ENCODE peak calls at places on chromosomes 3 and 15, in seven cellular contexts. L is IMR-90, T is mesendoderm, D is H9, F is neuronal stem cell, A is H1, B is trophoblast cell. E is an unnamed sample. For H3K79me1, the result is how much of the 10 kb centered on the place peaks cover.

GRCh38 chr15:98841419-98841970 is 166.1 kb downstream of the PGPEP1L start:
- DNase-seq in L (no peak), T (no peak), D (no peak), F (no peak), A (no peak), B (no peak), E (no peak)

GRCh38 chr3:69864141-69864540 is 124.9 kb downstream of the MITF start:
- DNase-seq in L (no peak), T (no peak), D (no peak), F (no peak), A (no peak), B (no peak), E (no peak)

GRCh38 chr15:60535265-60535664 is 56.3 kb upstream of the ICE2 start:
- DNase-seq in L (no peak), T (no peak), D (no peak), F (no peak), A (no peak), B (no peak), E (no peak)

GRCh38 chr3:139202226-139202958 is 141.4 kb upstream of the MRPS22 start:
- DNase-seq in L (no peak), T (peak), D (peak), F (peak), A (peak), B (peak), E (no peak)

GRCh38 chr15:98873441-98874218 is 134.0 kb downstream of the PGPEP1L start:
- DNase-seq in L (peak), T (peak), D (no peak), F (no peak), A (no peak), B (peak), E (peak)

GRCh38 chr15:92343869-92344643 is 49.6 kb upstream of the ST8SIA2 start:
- DNase-seq in L (no peak), T (peak), D (peak), F (peak), A (peak), B (no peak), E (no peak)

GRCh38 chr15:28911295-28911979 is 25.7 kb downstream of the APBA2 start:
- DNase-seq in L (no peak), T (no peak), D (no peak), F (no peak), A (no peak), B (no peak), E (no peak)

GRCh38 chr3:32472716-32473115 is 29.9 kb downstream of the CMTM6 start:
- DNase-seq in L (no peak), T (no peak), D (no peak), F (no peak), A (no peak), B (peak), E (no peak)

GRCh38 chr3:140501054-140501769 is 176.7 kb upstream of the TRIM42 start:
- DNase-seq in L (no peak), T (peak), D (no peak), F (no peak), A (no peak), B (peak), E (no peak)

GRCh38 chr3:61358364-61358763 is 107.1 kb upstream of the FHIT start:
- DNase-seq in L (no peak), T (no peak), D (no peak), F (no peak), A (no peak), B (peak), E (peak)

GRCh38 chr15:94287794-94288246 is 56.5 kb downstream of the MCTP2 start:
- DNase-seq in L (no peak), T (no peak), D (no peak), F (no peak), A (no peak), B (no peak), E (no peak)

GRCh38 chr3:140465988-140466387 is 211.9 kb upstream of the TRIM42 start:
- DNase-seq in L (no peak), T (no peak), D (no peak), F (no peak), A (no peak), B (no peak), E (no peak)

GRCh38 chr3:44506556-44506955 is 29.1 kb upstream of the ZNF445 start:
- DNase-seq in L (no peak), T (no peak), D (no peak), F (no peak), A (no peak), B (peak), E (no peak)

DNA sequence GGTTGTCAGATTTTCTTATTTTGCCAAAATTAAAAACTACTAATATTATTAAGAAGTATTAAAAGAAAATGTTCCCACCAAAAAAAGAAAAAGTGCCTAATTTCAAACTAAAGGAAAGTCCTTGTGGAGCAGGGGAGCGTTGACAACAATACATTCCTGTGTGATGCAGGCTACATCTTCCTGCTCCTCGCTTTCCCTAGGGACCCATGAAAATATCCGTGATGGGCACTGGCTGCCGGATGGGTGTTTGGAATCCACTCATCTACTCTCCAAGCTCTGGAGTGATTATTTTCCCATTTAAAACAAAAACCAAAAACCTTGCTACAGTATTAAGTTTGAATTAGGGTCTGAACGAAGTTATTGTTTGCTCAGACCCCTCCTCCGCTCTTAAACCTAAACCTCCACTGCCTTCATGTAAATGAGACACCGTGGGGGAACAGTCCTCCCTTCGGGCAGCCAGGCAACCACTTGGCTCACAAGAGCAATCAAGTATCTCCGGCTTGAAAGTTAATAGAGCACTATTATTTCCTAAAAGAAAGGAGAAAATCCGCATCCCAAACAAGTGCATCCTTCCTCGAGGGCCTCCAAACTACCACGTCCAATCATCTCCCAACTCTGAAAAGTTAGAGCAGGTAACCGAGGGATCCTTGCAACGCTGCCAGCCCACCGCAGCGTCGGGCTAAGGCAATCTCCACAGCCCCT is 1.5 kb downstream of the ITGB5 start:
- DNase-seq in L (no peak), T (peak), D (peak), F (peak), A (no peak), B (no peak), E (peak)
- H3K9ac ChIP-seq in L (peak), T (peak), D (peak), F (peak), A (peak), B (peak), E (peak)

GRCh38 chr15:101378879-101379278 is 83.8 kb upstream of the SNRPA1 start:
- DNase-seq in L (no peak), T (no peak), D (no peak), F (no peak), A (no peak), B (no peak), E (no peak)
- H3K79me1 ChIP-seq in L (under half), T (under half), D (under half), F (under half), A (under half), B (under half), E (under half)

DNA sequence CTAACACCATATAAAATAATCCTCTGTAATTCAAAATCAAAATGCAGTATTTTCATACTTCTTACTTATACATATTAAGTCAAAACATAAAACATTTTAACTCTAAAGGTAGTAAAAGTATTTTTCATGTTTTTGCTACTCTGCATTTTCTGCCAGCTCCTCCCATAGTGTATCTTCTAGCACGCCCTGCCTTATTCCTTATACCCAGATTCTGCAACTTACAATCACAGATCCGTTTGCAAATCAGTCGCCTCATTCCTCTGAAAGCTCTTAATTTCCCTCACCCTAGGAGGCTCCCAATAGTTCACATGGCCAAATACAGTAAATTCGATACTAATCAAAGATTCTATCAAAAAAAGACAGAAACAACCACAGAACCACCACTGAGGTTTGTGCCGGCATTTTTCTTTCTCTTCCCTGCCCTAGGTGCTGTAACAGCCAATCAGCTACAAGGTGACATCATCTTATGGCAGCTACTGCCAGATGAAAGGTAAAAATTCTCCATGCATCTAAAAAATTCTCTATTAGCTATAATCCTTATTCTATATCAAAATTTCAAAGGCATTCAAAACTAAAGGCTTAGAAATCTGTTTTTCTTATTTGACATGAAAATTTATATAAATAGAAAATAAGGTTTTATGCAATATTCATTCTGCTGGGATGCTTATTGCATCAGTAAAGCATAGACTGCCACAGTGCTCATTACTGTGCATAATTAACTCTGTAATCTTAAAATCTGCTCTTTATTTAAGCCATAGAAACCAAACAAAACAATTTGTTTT is 72.8 kb downstream of the CLASP2 start:
- DNase-seq in L (peak), T (peak), D (no peak), F (no peak), A (no peak), B (peak), E (peak)
- H3K9ac ChIP-seq in L (no peak), T (peak), D (no peak), F (no peak), A (no peak), B (no peak), E (peak)

DNA sequence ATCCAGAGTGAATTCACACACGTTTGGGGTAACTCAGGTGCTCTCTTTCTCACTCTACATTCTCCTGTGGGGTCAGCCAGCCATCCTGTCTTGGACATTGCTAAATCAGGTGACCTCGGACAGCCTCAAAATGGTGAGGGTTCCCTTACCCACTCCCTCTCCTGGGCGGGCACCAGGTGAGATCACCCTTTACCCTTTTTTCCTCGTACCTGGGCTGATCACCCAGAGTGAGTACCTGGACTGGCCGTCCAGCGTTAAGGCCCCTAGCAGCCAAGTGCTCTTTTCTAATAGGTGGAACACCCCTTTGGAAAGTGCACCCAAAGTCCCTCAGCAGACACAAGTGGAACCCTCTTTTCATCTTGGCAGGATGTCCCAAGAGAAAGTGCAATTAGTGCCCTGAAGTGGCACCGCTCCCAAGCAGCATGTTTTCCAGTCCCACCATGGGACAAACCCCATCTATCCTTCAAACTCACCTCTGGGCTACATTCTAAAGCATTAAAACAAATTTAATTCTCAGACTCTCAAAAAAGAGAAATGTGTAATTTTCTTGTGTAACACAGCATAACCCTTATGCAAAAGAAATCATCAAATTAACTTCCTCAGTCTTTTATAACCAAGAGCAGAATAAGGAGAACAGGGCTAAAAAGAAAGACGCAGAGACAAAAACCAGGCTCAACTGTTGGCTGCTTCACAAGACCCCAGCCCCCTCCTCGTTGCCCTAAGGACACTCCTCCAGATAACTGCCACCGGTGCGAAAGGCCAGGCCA is 20.7 kb downstream of the TRANK1 start:
- DNase-seq in L (no peak), T (no peak), D (no peak), F (no peak), A (no peak), B (no peak), E (no peak)
- H3K79me1 ChIP-seq in L (under half), T (under half), D (under half), F (under half), A (under half), B (under half), E (under half)

GRCh38 chr15:38050988-38051387 is 116.5 kb downstream of the TMCO5A start:
- DNase-seq in L (no peak), T (no peak), D (no peak), F (no peak), A (no peak), B (no peak), E (peak)
- H3K9ac ChIP-seq in L (no peak), T (no peak), D (no peak), F (no peak), A (no peak), B (no peak), E (peak)

GRCh38 chr3:100048248-100048647 is 66.1 kb downstream of the FILIP1L start:
- DNase-seq in L (no peak), T (no peak), D (no peak), F (no peak), A (no peak), B (no peak), E (no peak)
- H3K79me1 ChIP-seq in L (under half), T (under half), D (under half), F (under half), A (under half), B (under half), E (under half)

GRCh38 chr15:74543043-74543422 is 2.0 kb downstream of the ARID3B start:
- DNase-seq in L (peak), T (no peak), D (no peak), F (no peak), A (no peak), B (no peak), E (no peak)
- H3K9ac ChIP-seq in L (no peak), T (peak), D (peak), F (no peak), A (peak), B (no peak), E (no peak)

GRCh38 chr3:186477876-186478275 is 66.3 kb downstream of the CRYGS start:
- DNase-seq in L (no peak), T (no peak), D (no peak), F (no peak), A (no peak), B (no peak), E (no peak)
- H3K79me1 ChIP-seq in L (under half), T (under half), D (under half), F (under half), A (under half), B (under half), E (under half)

DNA sequence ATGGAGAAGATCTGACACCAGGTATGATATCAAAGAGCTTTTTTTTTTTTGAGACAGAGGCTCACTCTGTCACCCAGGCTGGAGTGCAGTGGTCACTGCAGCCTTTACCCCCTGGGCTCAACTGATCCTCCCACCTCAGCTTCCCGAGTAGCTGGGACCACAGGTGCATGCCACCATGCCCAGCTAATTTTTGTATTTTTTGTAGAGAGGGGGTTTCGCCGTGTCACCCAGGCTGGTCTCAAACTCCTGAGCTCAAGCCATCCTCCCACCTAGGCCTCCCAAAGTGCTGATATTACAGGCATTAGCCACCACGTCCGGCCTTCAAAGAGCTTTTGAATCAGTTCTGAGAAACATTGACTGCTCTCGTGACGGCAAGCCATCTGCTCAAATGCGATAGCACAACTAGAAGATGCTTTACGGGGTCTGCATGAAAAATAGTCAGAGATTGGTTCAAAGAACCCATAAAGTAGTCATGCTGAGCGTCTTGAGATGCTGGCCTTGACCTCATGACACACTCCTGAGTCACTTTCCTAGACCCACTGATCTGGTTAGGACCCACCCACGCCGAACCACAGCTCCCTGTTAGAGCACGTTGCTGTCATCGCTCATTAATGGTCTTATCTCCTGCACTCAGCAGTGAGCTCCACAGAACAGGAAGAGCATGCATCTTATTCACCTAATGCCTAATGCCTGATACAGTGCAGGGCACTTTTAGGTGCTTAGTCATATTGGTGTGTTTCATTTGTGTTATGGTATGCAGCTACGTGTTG is 57.0 kb upstream of the NR2F2 start:
- DNase-seq in L (peak), T (peak), D (no peak), F (no peak), A (no peak), B (peak), E (peak)
- H3K9ac ChIP-seq in L (no peak), T (no peak), D (no peak), F (no peak), A (no peak), B (no peak), E (no peak)